ENCODE peak calls at places on chromosome 16, in nine cellular contexts. Q is H9; W is fibroblast of the conjunctiva; P is PC-9; T is choroid plexus epithelial cell; A is activated CD8-positive, alpha-beta T cell treated with anti-CD3 and anti-CD28 coated beads for 36 hours; Y is uterus; V is AG04449; D is NCI-H226. C is an unnamed sample.

GRCh38 chr16:1815461-1815860 is 11.2 kb downstream of the HAGH start:
- DNase-seq in V (no peak), D (no peak), A (no peak), T (no peak), Y (no peak), Q (no peak), W (no peak), P (no peak), C (no peak)

GRCh38 chr16:54194008-54194731 is 92.4 kb downstream of the IRX3 start:
- DNase-seq in D (no peak), A (no peak), T (peak), W (peak), Y (peak), V (no peak), Q (peak), P (peak), C (peak)

GRCh38 chr16:30948087-30948955 is 547 bp upstream of the ORAI3 start:
- DNase-seq in Q (peak), P (peak), D (peak), Y (peak), V (peak), W (peak), T (peak), A (no peak), C (peak)

GRCh38 chr16:17469011-17469741 is 1.6 kb downstream of the XYLT1 start:
- DNase-seq in V (peak), W (peak), A (no peak), D (no peak), Y (no peak), Q (no peak), T (peak), P (no peak), C (no peak)

GRCh38 chr16:87864331-87864989 is 4.8 kb downstream of the SLC7A5 start:
- DNase-seq in T (peak), D (no peak), A (no peak), V (no peak), P (no peak), W (no peak), Q (no peak), Y (no peak), C (no peak)

GRCh38 chr16:59259964-59260348 is 525.8 kb upstream of the GOT2 start:
- DNase-seq in A (no peak), Y (no peak), P (no peak), T (no peak), V (no peak), D (no peak), Q (no peak), W (no peak), C (no peak)

GRCh38 chr16:85422124-85422373 is 191.1 kb upstream of the GSE1 start:
- DNase-seq in V (no peak), Q (no peak), P (no peak), A (no peak), W (no peak), D (peak), T (no peak), Y (no peak), C (peak)

GRCh38 chr16:3520861-3521260 is 20.1 kb downstream of the CLUAP1 start:
- DNase-seq in Q (peak), D (no peak), Y (peak), T (no peak), P (no peak), V (no peak), W (no peak), A (no peak), C (no peak)

GRCh38 chr16:90020838-90021382 is 1.7 kb upstream of the DBNDD1 start:
- DNase-seq in D (peak), V (no peak), Q (no peak), W (no peak), T (peak), P (no peak), Y (no peak), A (no peak), C (no peak)

GRCh38 chr16:85086347-85087291 is 25.7 kb downstream of the CIBAR2 start:
- DNase-seq in Y (peak), P (peak), D (peak), V (no peak), T (peak), W (peak), A (peak), Q (peak), C (peak)

GRCh38 chr16:2072926-2073325 is 25.1 kb downstream of the TSC2 start:
- DNase-seq in D (no peak), T (no peak), W (no peak), Q (no peak), Y (no peak), V (no peak), A (no peak), P (no peak), C (no peak)

GRCh38 chr16:11398851-11399250 is 53.6 kb downstream of the RMI2 start:
- DNase-seq in V (no peak), A (no peak), Y (no peak), T (no peak), P (no peak), Q (no peak), W (no peak), D (no peak), C (no peak)

GRCh38 chr16:22232277-22233049 is 26.4 kb downstream of the EEF2K start:
- DNase-seq in V (no peak), W (no peak), Y (no peak), T (peak), P (peak), Q (no peak), A (peak), D (peak), C (no peak)

GRCh38 chr16:561957-562938 is 2.1 kb downstream of the PRR35 start:
- DNase-seq in A (no peak), Q (no peak), W (no peak), T (no peak), V (no peak), P (no peak), D (no peak), Y (no peak), C (no peak)

GRCh38 chr16:12260119-12260646 is 283.6 kb downstream of the SNX29 start:
- DNase-seq in Y (no peak), P (no peak), V (no peak), Q (no peak), W (no peak), T (no peak), D (no peak), A (no peak), C (no peak)

GRCh38 chr16:56606688-56607618 is 1.4 kb upstream of the MT2A start:
- DNase-seq in W (peak), Y (peak), Q (no peak), P (peak), D (peak), A (peak), T (peak), V (peak), C (peak)

GRCh38 chr16:89094252-89094901 is 725 bp downstream of the ACSF3 start:
- DNase-seq in P (peak), W (no peak), D (no peak), A (peak), T (peak), Q (no peak), Y (no peak), V (no peak), C (no peak)

GRCh38 chr16:31216552-31217530 is at the start of gene PYDC1:
- DNase-seq in P (no peak), D (no peak), Q (peak), V (no peak), A (peak), W (no peak), Y (no peak), T (no peak), C (no peak)

GRCh38 chr16:84844561-84845495 is 25.0 kb downstream of the CRISPLD2 start:
- DNase-seq in Q (peak), V (no peak), W (no peak), D (no peak), Y (no peak), A (no peak), T (no peak), P (no peak), C (no peak)

GRCh38 chr16:74936902-74937560 is 47.9 kb downstream of the WDR59 start:
- DNase-seq in D (no peak), W (no peak), A (peak), T (peak), P (no peak), Q (no peak), V (peak), Y (no peak), C (no peak)

GRCh38 chr16:24741862-24742261 is 12.4 kb downstream of the TNRC6A start:
- DNase-seq in P (no peak), T (no peak), Q (no peak), Y (no peak), D (no peak), V (no peak), W (no peak), A (no peak), C (no peak)

GRCh38 chr16:11363927-11364258 is 18.6 kb downstream of the RMI2 start:
- DNase-seq in D (no peak), T (no peak), W (no peak), A (no peak), V (no peak), Y (no peak), P (no peak), Q (no peak), C (no peak)

GRCh38 chr16:54060599-54061355 is 225.8 kb downstream of the IRX3 start:
- DNase-seq in T (no peak), D (no peak), V (no peak), A (no peak), Y (no peak), Q (no peak), P (no peak), W (no peak), C (no peak)

GRCh38 chr16:81758376-81758775 is 20.7 kb upstream of the PLCG2 start:
- DNase-seq in V (no peak), Q (no peak), T (peak), D (peak), W (no peak), A (no peak), P (peak), Y (no peak), C (no peak)